ENCODE peak calls at places on chromosomes 2 and 18, in six cellular contexts. L, I, W, B, A and K are unnamed samples.

GRCh38 chr18:7174359-7175107 is 56.4 kb upstream of the LRRC30 start:
- DNase-seq in L (no peak), I (no peak), W (peak; percentile 42), B (no peak), A (no peak), K (no peak)

GRCh38 chr2:27162151-27163121 is 13.6 kb downstream of the TCF23 start:
- DNase-seq in L (no peak), I (no peak), W (no peak), B (no peak), A (no peak), K (no peak)

GRCh38 chr2:196939381-196939780 is 12.9 kb upstream of the PGAP1 start:
- DNase-seq in L (no peak), I (no peak), W (no peak), B (no peak), A (no peak), K (no peak)

GRCh38 chr2:6392966-6393365 is 472.7 kb downstream of the CMPK2 start:
- DNase-seq in L (no peak), I (no peak), W (no peak), B (no peak), A (no peak), K (no peak)

GRCh38 chr2:223315813-223316212 is 263.8 kb downstream of the KCNE4 start:
- DNase-seq in L (no peak), I (no peak), W (no peak), B (no peak), A (no peak), K (no peak)

GRCh38 chr2:63735263-63735662 is 106.4 kb upstream of the UGP2 start:
- DNase-seq in L (no peak), I (no peak), W (no peak), B (no peak), A (no peak), K (no peak)

GRCh38 chr2:234768608-234769196 is 183.1 kb upstream of the SH3BP4 start:
- DNase-seq in L (no peak), I (no peak), W (no peak), B (no peak), A (no peak), K (no peak)

GRCh38 chr2:170177950-170178781 is at the start of gene MYO3B:
- DNase-seq in L (no peak), I (no peak), W (no peak), B (no peak), A (no peak), K (no peak)

GRCh38 chr2:20447437-20448245 is 767 bp downstream of the RHOB start:
- DNase-seq in L (no peak), I (peak; percentile 18), W (peak; percentile 70), B (no peak), A (peak; percentile 30), K (no peak)

GRCh38 chr2:157032019-157032418 is 225.5 kb upstream of the GALNT5 start:
- DNase-seq in L (no peak), I (no peak), W (no peak), B (no peak), A (no peak), K (no peak)

GRCh38 chr2:159613515-159614336 is 2.6 kb downstream of the BAZ2B start:
- DNase-seq in L (no peak), I (no peak), W (no peak), B (no peak), A (no peak), K (no peak)

GRCh38 chr2:200810252-200810650 is 1.5 kb upstream of the BZW1 start:
- DNase-seq in L (no peak), I (no peak), W (no peak), B (peak; percentile 44), A (no peak), K (no peak)

GRCh38 chr2:164560181-164560792 is 61.0 kb downstream of the GRB14 start:
- DNase-seq in L (no peak), I (no peak), W (no peak), B (peak; percentile 26), A (no peak), K (no peak)

GRCh38 chr18:3447035-3447894 is 2.7 kb upstream of the TGIF1 start:
- DNase-seq in L (no peak), I (no peak), W (peak; percentile 33), B (no peak), A (no peak), K (no peak)

GRCh38 chr2:200217320-200217719 is 89.2 kb upstream of the SPATS2L start:
- DNase-seq in L (no peak), I (no peak), W (no peak), B (no peak), A (no peak), K (no peak)

GRCh38 chr2:10122500-10123280 is at the start of gene RRM2:
- DNase-seq in L (peak; percentile 75), I (peak; percentile 84), W (peak; percentile 89), B (peak; percentile 85), A (peak; percentile 82), K (peak; percentile 81)

GRCh38 chr2:109264595-109265328 is 135.8 kb downstream of the SH3RF3 start:
- DNase-seq in L (no peak), I (no peak), W (no peak), B (peak; percentile 48), A (no peak), K (no peak)

GRCh38 chr2:2107140-2107539 is 223.9 kb downstream of the MYT1L start:
- DNase-seq in L (no peak), I (no peak), W (no peak), B (no peak), A (no peak), K (no peak)

GRCh38 chr18:9642799-9643445 is 28.6 kb upstream of the PPP4R1 start:
- DNase-seq in L (no peak), I (no peak), W (no peak), B (no peak), A (no peak), K (no peak)

GRCh38 chr2:103196834-103197233 is 435.0 kb downstream of the TMEM182 start:
- DNase-seq in L (no peak), I (no peak), W (no peak), B (no peak), A (no peak), K (no peak)

GRCh38 chr2:24926602-24927252 is 6.7 kb upstream of the ADCY3 start:
- DNase-seq in L (no peak), I (peak; percentile 27), W (no peak), B (peak; percentile 78), A (no peak), K (no peak)

GRCh38 chr2:100197643-100198153 is 55.3 kb upstream of the AFF3 start:
- DNase-seq in L (no peak), I (no peak), W (peak; percentile 53), B (peak; percentile 28), A (no peak), K (no peak)

GRCh38 chr2:231364961-231365810 is 30.3 kb upstream of the B3GNT7 start:
- DNase-seq in L (no peak), I (no peak), W (no peak), B (no peak), A (no peak), K (no peak)

GRCh38 chr2:222298311-222299150 is at the start of gene PAX3:
- DNase-seq in L (no peak), I (no peak), W (no peak), B (no peak), A (no peak), K (no peak)
- H3K9me3 ChIP-seq in L (no peaks in the 10 kb centered on the region), I (no peaks in the 10 kb centered on the region), W (no peaks in the 10 kb centered on the region), B (no peaks in the 10 kb centered on the region), A (no peaks in the 10 kb centered on the region), K (no peaks in the 10 kb centered on the region)

DNA sequence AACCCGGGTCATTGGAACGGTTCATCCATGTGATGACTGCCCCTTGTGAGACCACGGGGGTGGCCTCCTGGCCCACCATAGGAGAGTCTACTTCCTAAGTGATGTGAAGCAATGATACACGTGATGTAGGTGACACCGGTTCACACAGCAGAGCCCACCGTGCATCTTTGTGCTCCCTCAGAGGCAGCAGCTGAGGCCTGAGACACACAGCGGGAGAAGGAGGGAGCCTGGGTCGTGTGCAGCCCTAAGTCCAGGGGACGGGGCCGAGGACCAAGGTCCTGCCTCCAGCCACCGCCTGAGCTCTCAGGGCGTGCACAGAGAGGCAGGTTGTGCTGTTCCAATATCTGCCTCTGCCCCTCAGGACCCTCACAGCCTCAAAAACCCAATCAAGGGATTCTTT is 377.2 kb upstream of the SALL3 start:
- DNase-seq in L (no peak), I (no peak), W (no peak), B (no peak), A (no peak), K (no peak)
- H3K9me3 ChIP-seq in L (no peaks in the 10 kb centered on the region), I (no peaks in the 10 kb centered on the region), W (no peaks in the 10 kb centered on the region), B (peaks cover 6% of the 10 kb centered on the region), A (no peaks in the 10 kb centered on the region), K (no peaks in the 10 kb centered on the region)

GRCh38 chr2:172358784-172359556 is 68.4 kb upstream of the ITGA6 start:
- DNase-seq in L (no peak), I (no peak), W (peak; percentile 60), B (no peak), A (no peak), K (no peak)
- H3K9me3 ChIP-seq in L (no peaks in the 10 kb centered on the region), I (no peaks in the 10 kb centered on the region), W (no peaks in the 10 kb centered on the region), B (no peaks in the 10 kb centered on the region), A (no peaks in the 10 kb centered on the region), K (no peaks in the 10 kb centered on the region)

DNA sequence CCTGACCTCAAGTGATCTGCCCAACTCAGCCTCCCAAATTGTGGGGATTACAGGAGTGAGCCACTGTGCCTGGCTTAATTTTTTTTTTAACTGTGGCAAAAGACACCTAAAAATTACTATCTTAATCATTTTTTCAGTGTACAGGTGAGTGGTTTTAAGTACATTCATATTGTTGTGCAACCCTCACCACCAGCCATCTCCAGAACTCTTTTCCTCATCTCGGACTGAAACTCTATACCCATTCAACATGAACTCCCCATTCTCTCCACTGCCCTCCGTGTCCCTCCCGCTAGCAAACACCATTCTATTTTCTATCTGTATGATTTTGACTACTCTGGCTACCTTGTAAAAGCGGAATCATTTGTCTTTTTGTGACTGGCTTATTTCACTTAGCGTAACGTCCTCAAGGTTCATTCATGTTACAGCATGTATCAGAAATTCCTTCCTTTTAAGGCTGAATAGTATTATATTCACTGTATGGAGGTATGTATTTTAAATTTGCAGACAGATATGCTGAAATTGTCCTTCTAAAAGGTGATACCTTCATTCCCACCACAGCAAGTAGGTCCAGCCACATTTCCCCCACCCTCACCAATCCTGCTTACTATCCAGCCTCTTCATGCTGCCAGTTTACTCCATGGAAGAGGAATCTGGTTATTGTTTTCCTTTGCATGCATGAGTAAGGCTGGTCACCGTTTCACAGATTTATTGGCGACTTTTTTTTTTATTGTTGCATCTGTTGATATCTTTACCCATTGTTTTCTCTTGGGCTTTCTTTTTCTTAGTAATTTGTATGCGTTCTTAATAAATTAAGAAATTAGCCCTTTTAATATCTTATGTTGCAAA is 40.6 kb upstream of the ANXA4 start:
- DNase-seq in L (no peak), I (no peak), W (no peak), B (no peak), A (no peak), K (no peak)
- H3K9me3 ChIP-seq in L (no peaks in the 10 kb centered on the region), I (no peaks in the 10 kb centered on the region), W (no peaks in the 10 kb centered on the region), B (no peaks in the 10 kb centered on the region), A (no peaks in the 10 kb centered on the region), K (no peaks in the 10 kb centered on the region)

GRCh38 chr2:181682026-181682789 is 1.9 kb upstream of the NEUROD1 start:
- DNase-seq in L (no peak), I (no peak), W (no peak), B (no peak), A (no peak), K (no peak)
- H3K9me3 ChIP-seq in L (no peaks in the 10 kb centered on the region), I (no peaks in the 10 kb centered on the region), W (no peaks in the 10 kb centered on the region), B (no peaks in the 10 kb centered on the region), A (no peaks in the 10 kb centered on the region), K (no peaks in the 10 kb centered on the region)

DNA sequence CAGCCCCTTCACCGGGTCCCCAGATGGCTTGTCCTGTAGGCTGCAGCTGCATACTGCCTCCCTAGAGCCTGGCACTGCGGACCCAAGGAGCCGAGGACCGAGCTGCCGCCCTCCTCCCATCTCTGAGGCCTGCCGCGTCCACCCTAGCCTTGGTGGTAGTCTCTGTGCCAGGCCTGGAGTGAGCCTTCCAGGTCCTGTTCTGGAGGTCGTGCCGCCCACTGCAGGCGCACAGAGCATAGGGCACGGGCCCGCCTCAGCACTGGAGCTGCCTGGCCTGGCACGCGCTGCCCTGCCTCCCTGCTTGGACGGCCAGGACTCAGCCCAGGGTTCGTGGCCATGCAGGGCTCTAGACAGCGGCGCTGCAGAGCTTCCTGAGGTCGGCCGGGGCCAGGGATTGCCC is 239.5 kb downstream of the DCDC2C start:
- DNase-seq in L (no peak), I (no peak), W (no peak), B (no peak), A (no peak), K (no peak)
- H3K9me3 ChIP-seq in L (no peaks in the 10 kb centered on the region), I (no peaks in the 10 kb centered on the region), W (no peaks in the 10 kb centered on the region), B (peaks cover 6% of the 10 kb centered on the region), A (no peaks in the 10 kb centered on the region), K (no peaks in the 10 kb centered on the region)